ENCODE peak calls at places on chromosomes 3 and 15, in seven cellular contexts. P, T, B, F, Z, K and X are unnamed samples.

GRCh38 chr3:58535531-58536500 is 1.2 kb downstream of the ACOX2 start:
- DNase-seq in P (no peak), T (peak), B (no peak), F (no peak), Z (no peak), K (no peak), X (peak)

GRCh38 chr3:194840661-194841514 is 155.2 kb downstream of the FAM43A start:
- DNase-seq in P (no peak), T (peak), B (peak), F (peak), Z (no peak), K (peak), X (peak)

GRCh38 chr15:74789171-74789627 is 7.3 kb downstream of the CSK start:
- DNase-seq in P (no peak), T (no peak), B (no peak), F (no peak), Z (peak), K (no peak), X (no peak)

GRCh38 chr3:61932499-61932898 is 371.1 kb downstream of the PTPRG start:
- DNase-seq in P (no peak), T (no peak), B (no peak), F (no peak), Z (no peak), K (no peak), X (no peak)

GRCh38 chr15:68775671-68776476 is 44.8 kb downstream of the ANP32A start:
- DNase-seq in P (no peak), T (peak), B (peak), F (peak), Z (no peak), K (no peak), X (no peak)

GRCh38 chr3:63970596-63971468 is 52.5 kb downstream of the PSMD6 start:
- DNase-seq in P (peak), T (no peak), B (peak), F (peak), Z (no peak), K (no peak), X (peak)

GRCh38 chr3:132255041-132255745 is 62.0 kb upstream of the ACP3 start:
- DNase-seq in P (peak), T (no peak), B (peak), F (peak), Z (no peak), K (no peak), X (peak)

GRCh38 chr3:105458518-105459215 is 92.0 kb downstream of the ALCAM start:
- DNase-seq in P (no peak), T (no peak), B (peak), F (no peak), Z (no peak), K (no peak), X (peak)

GRCh38 chr3:45599424-45599886 is 4.9 kb downstream of the LIMD1 start:
- DNase-seq in P (no peak), T (no peak), B (no peak), F (no peak), Z (no peak), K (no peak), X (no peak)

GRCh38 chr3:112187300-112187699 is 54.3 kb upstream of the GCSAM start:
- DNase-seq in P (no peak), T (no peak), B (no peak), F (no peak), Z (no peak), K (no peak), X (no peak)

GRCh38 chr3:195068045-195068444 is 202.9 kb downstream of the XXYLT1 start:
- DNase-seq in P (no peak), T (peak), B (no peak), F (peak), Z (no peak), K (no peak), X (no peak)

GRCh38 chr3:13110678-13111116 is 37.5 kb upstream of the IQSEC1 start:
- DNase-seq in P (no peak), T (no peak), B (no peak), F (no peak), Z (peak), K (no peak), X (no peak)

GRCh38 chr15:34855893-34856292 is 60.5 kb upstream of the ACTC1 start:
- DNase-seq in P (no peak), T (no peak), B (peak), F (no peak), Z (no peak), K (no peak), X (no peak)

GRCh38 chr3:50371133-50371670 is 11.9 kb upstream of the TMEM115 start:
- DNase-seq in P (no peak), T (no peak), B (no peak), F (no peak), Z (no peak), K (no peak), X (peak)

GRCh38 chr3:136836511-136837156 is 17.7 kb downstream of the SLC35G2 start:
- DNase-seq in P (no peak), T (no peak), B (no peak), F (no peak), Z (no peak), K (no peak), X (no peak)

GRCh38 chr15:58472221-58472620 is 40.4 kb downstream of the LIPC start:
- DNase-seq in P (no peak), T (no peak), B (no peak), F (no peak), Z (no peak), K (no peak), X (no peak)
- H3K27ac ChIP-seq in P (no peak), T (no peak), B (no peak), F (no peak), Z (no peak), K (no peak), X (no peak)

GRCh38 chr15:25481208-25481862 is 42.5 kb upstream of the UBE3A start:
- DNase-seq in P (peak), T (no peak), B (peak), F (no peak), Z (no peak), K (no peak), X (peak)
- H3K4me3 ChIP-seq in P (peak), T (no peak), B (no peak), F (no peak), Z (no peak), K (no peak), X (no peak)

GRCh38 chr3:15439476-15439875 is 12.1 kb downstream of the EAF1 start:
- DNase-seq in P (no peak), T (no peak), B (peak), F (no peak), Z (no peak), K (no peak), X (peak)
- TF ChIP-seq CTCF in P (no peak), T (no peak), B (no peak), F (no peak), Z (no peak), K (no peak), X (no peak)

GRCh38 chr3:33052671-33053070 is 44.3 kb downstream of the GLB1 start:
- DNase-seq in P (no peak), T (no peak), B (no peak), F (no peak), Z (no peak), K (no peak), X (no peak)
- H3K27ac ChIP-seq in P (no peak), T (no peak), B (no peak), F (no peak), Z (no peak), K (no peak), X (no peak)